ENCODE peak calls at places on chromosomes 11 and 22, in four cellular contexts. One of them, this sample, is unnamed.

GRCh38 chr22:43859621-43860020 is 2.7 kb downstream of the SULT4A1 start:
- DNase-seq in foreskin fibroblast: no peak
- DNase-seq in astrocyte of the spinal cord: no peak
- DNase-seq in fibroblast of lung: no peak
- DNase-seq in this sample: no peak

GRCh38 chr11:88115828-88116410 is 59.3 kb downstream of the RAB38 start:
- DNase-seq in astrocyte of the spinal cord: no peak
- DNase-seq in fibroblast of lung: no peak
- DNase-seq in foreskin fibroblast: no peak
- DNase-seq in this sample: no peak

GRCh38 chr22:19109198-19110063 is 12.8 kb downstream of the DGCR2 start:
- DNase-seq in foreskin fibroblast: peak; percentile 61
- DNase-seq in astrocyte of the spinal cord: peak; percentile 40
- DNase-seq in fibroblast of lung: peak; percentile 48
- DNase-seq in this sample: peak; percentile 78

GRCh38 chr22:37525073-37525745 is 6.0 kb upstream of the CARD10 start:
- DNase-seq in fibroblast of lung: peak; percentile 87
- DNase-seq in astrocyte of the spinal cord: peak; percentile 73
- DNase-seq in foreskin fibroblast: peak; percentile 96
- DNase-seq in this sample: peak; percentile 72

GRCh38 chr11:12269104-12269441 is 108.3 kb upstream of the PARVA start:
- DNase-seq in astrocyte of the spinal cord: no peak
- DNase-seq in foreskin fibroblast: peak; percentile 29
- DNase-seq in fibroblast of lung: no peak
- DNase-seq in this sample: peak; percentile 25

GRCh38 chr11:116518141-116518540 is 254.6 kb downstream of the BUD13 start:
- DNase-seq in astrocyte of the spinal cord: no peak
- DNase-seq in foreskin fibroblast: no peak
- DNase-seq in fibroblast of lung: no peak
- DNase-seq in this sample: no peak

GRCh38 chr22:23233746-23234408 is 53.6 kb downstream of the BCR start:
- DNase-seq in fibroblast of lung: peak; percentile 88
- DNase-seq in foreskin fibroblast: peak; percentile 84
- DNase-seq in astrocyte of the spinal cord: peak; percentile 77
- DNase-seq in this sample: peak; percentile 71

GRCh38 chr11:1017269-1018005 is 19.1 kb downstream of the MUC6 start:
- DNase-seq in fibroblast of lung: peak; percentile 10
- DNase-seq in foreskin fibroblast: no peak
- DNase-seq in astrocyte of the spinal cord: no peak
- DNase-seq in this sample: no peak

GRCh38 chr11:33773399-33774355 is 643 bp downstream of the FBXO3 start:
- DNase-seq in fibroblast of lung: peak; percentile 25
- DNase-seq in astrocyte of the spinal cord: no peak
- DNase-seq in foreskin fibroblast: peak; percentile 38
- DNase-seq in this sample: no peak

GRCh38 chr11:122601131-122602125 is 54.1 kb upstream of the UBASH3B start:
- DNase-seq in foreskin fibroblast: peak; percentile 86
- DNase-seq in astrocyte of the spinal cord: peak; percentile 38
- DNase-seq in fibroblast of lung: peak; percentile 86
- DNase-seq in this sample: peak; percentile 89

GRCh38 chr11:63536669-63537292 is at the start of gene PLAAT4:
- DNase-seq in fibroblast of lung: peak; percentile 69
- DNase-seq in foreskin fibroblast: peak; percentile 70
- DNase-seq in astrocyte of the spinal cord: peak; percentile 81
- DNase-seq in this sample: peak; percentile 57

DNA sequence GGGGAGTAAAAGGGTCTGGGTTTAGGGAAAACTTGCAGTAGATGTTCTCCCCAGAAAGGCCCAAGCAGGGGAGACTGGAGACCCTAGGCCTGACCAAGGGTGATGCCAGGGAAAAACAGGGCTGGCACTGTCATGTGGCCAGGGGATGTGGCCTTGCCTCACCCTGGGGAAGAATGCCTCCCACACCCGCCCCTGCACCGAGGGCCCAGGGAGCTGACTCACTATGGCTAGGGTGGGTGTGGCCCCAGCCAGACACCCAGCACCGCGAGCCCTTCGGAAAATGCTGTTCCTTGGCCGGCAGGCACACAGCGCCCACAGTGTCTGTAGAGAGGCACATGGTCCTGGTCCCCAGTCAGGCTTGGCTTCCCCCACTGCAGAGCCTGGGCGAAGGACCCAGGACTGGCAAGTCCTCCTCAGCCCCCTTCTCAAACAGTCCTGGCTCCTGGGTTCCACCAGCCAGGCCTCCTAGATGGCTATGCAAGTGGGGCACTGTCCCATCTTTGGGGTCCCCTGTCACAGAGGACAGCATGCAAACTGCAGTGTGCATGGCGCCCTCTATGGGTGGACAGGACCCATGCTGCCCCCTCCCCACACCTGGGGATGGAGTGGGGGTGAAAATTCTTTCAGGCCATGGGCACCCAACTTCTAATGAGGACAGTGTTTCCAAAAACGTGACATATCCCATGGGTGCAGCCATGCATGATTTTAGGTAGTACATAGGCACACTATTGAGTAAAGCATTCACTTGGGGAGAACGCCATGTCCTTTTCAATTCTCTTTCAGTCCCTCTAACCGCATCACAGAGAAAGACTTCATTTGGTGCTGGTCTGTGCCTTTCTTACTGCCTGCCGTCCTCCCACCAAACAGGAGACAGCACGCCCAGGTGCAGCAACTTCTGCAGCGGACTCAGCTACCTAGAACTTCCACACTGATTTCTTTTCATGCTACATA is 15.2 kb downstream of the TMPRSS5 start:
- DNase-seq in astrocyte of the spinal cord: peak; percentile 73
- DNase-seq in foreskin fibroblast: peak; percentile 54
- DNase-seq in fibroblast of lung: peak; percentile 88
- DNase-seq in this sample: peak; percentile 62
- TF ChIP-seq CTCF in astrocyte of the spinal cord: peak; percentile 42
- TF ChIP-seq CTCF in foreskin fibroblast: peak; percentile 17
- TF ChIP-seq CTCF in fibroblast of lung: peak; percentile 25
- TF ChIP-seq CTCF in this sample: no peak

GRCh38 chr11:68148071-68148805 is 27.1 kb upstream of the CHKA start:
- DNase-seq in fibroblast of lung: no peak
- DNase-seq in foreskin fibroblast: no peak
- DNase-seq in astrocyte of the spinal cord: no peak
- DNase-seq in this sample: no peak
- TF ChIP-seq CTCF in fibroblast of lung: no peak
- TF ChIP-seq CTCF in foreskin fibroblast: no peak
- TF ChIP-seq CTCF in astrocyte of the spinal cord: no peak
- TF ChIP-seq CTCF in this sample: no peak

DNA sequence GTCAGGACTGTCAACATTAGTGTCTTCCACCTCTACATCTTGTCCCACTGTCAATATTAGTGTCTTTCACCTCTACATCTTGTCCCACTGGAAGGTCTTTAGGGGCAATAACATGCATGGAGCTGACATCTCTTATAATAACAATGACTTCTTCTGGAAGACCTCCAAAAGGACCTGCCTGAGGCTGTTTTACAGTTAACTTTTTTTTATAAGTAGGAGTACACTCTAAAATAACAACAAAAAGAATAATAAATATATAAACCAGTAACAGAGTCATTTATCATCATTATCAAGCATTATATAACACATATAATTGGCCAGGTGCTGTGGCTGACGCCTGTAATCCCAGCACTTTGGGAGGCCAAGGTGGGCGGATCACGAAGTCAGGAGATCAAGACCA is 57.5 kb downstream of the PAK1 start:
- DNase-seq in foreskin fibroblast: peak; percentile 51
- DNase-seq in astrocyte of the spinal cord: no peak
- DNase-seq in fibroblast of lung: no peak
- DNase-seq in this sample: no peak
- TF ChIP-seq CTCF in foreskin fibroblast: no peak
- TF ChIP-seq CTCF in astrocyte of the spinal cord: no peak
- TF ChIP-seq CTCF in fibroblast of lung: no peak
- TF ChIP-seq CTCF in this sample: no peak

GRCh38 chr11:121356357-121356756 is 63.8 kb downstream of the SC5D start:
- DNase-seq in fibroblast of lung: no peak
- DNase-seq in foreskin fibroblast: no peak
- DNase-seq in astrocyte of the spinal cord: no peak
- DNase-seq in this sample: no peak
- TF ChIP-seq CTCF in fibroblast of lung: no peak
- TF ChIP-seq CTCF in foreskin fibroblast: no peak
- TF ChIP-seq CTCF in astrocyte of the spinal cord: no peak
- TF ChIP-seq CTCF in this sample: no peak